ENCODE peak calls at places on chromosomes 11 and 22, in ten cellular contexts. J is EH, Q is SW 1271, A is lower leg skin, Y is NCI-H2081, O is sigmoid colon, V is NCI-H774, M is HEK293T, N is head of caudate nucleus, U is mucosa of gallbladder. X is an unnamed sample.

GRCh38 chr11:76629853-76630599 is 40.5 kb downstream of the LRRC32 start:
- DNase-seq in N (no peak), J (peak; percentile 64), V (no peak), O (peak; percentile 89), Y (no peak), Q (no peak), U (peak; percentile 67), M (no peak), A (peak; percentile 93), X (peak; percentile 90)

GRCh38 chr11:10454902-10455631 is at the start of gene AMPD3:
- DNase-seq in U (no peak), Q (no peak), N (no peak), A (no peak), O (peak; percentile 80), J (peak; percentile 94), Y (peak; percentile 91), V (peak; percentile 66), M (peak; percentile 30), X (no peak)

GRCh38 chr11:61011239-61011870 is 39.9 kb downstream of the CD6 start:
- DNase-seq in A (no peak), O (no peak), J (no peak), V (no peak), M (no peak), Y (no peak), Q (no peak), U (no peak), N (no peak), X (peak; percentile 30)

GRCh38 chr11:84089072-84090057 is 803.2 kb upstream of the CCDC90B start:
- DNase-seq in Q (no peak), M (no peak), O (no peak), J (no peak), V (peak; percentile 68), U (peak; percentile 34), N (peak; percentile 20), Y (peak; percentile 85), A (no peak), X (no peak)

GRCh38 chr11:109037856-109038780 is 373.2 kb downstream of the DDX10 start:
- DNase-seq in O (no peak), A (no peak), Q (no peak), M (no peak), J (peak; percentile 95), N (peak; percentile 18), U (no peak), Y (peak; percentile 17), V (no peak), X (peak; percentile 77)

GRCh38 chr22:50569041-50569459 is 6.3 kb upstream of the SYCE3 start:
- DNase-seq in N (no peak), Q (no peak), M (no peak), V (no peak), A (no peak), U (no peak), Y (no peak), J (no peak), O (peak; percentile 57), X (no peak)

GRCh38 chr11:316891-317291 is 3.1 kb downstream of the IFITM1 start:
- DNase-seq in A (no peak), Y (no peak), V (no peak), O (no peak), M (no peak), J (no peak), N (no peak), Q (no peak), U (no peak), X (no peak)

GRCh38 chr11:78535920-78536319 is 38.7 kb downstream of the NARS2 start:
- DNase-seq in M (no peak), Y (no peak), J (no peak), A (no peak), N (no peak), U (no peak), V (no peak), O (no peak), Q (no peak), X (peak; percentile 3)

GRCh38 chr11:115581871-115582639 is 77.8 kb upstream of the CADM1 start:
- DNase-seq in V (peak; percentile 72), Y (peak; percentile 59), M (peak; percentile 73), Q (no peak), U (no peak), N (no peak), O (no peak), J (peak; percentile 12), A (no peak), X (no peak)

GRCh38 chr11:11948242-11948947 is 60.0 kb downstream of the DKK3 start:
- DNase-seq in V (no peak), Q (no peak), A (no peak), J (no peak), O (no peak), Y (no peak), N (no peak), U (no peak), M (no peak), X (no peak)

GRCh38 chr22:45878901-45879551 is 97.9 kb downstream of the WNT7B start:
- DNase-seq in N (peak; percentile 15), O (peak; percentile 55), U (no peak), M (no peak), J (no peak), Q (no peak), Y (no peak), A (peak; percentile 81), V (no peak), X (no peak)

GRCh38 chr11:119352857-119353260 is 6.4 kb upstream of the MFRP start:
- DNase-seq in Y (peak; percentile 87), N (no peak), O (no peak), J (no peak), A (no peak), Q (no peak), V (peak; percentile 87), M (no peak), U (peak; percentile 68), X (peak; percentile 73)

GRCh38 chr22:22857607-22858558 is 29.7 kb upstream of the IGLL5 start:
- DNase-seq in V (no peak), O (no peak), N (no peak), M (no peak), J (no peak), U (no peak), Q (no peak), Y (no peak), A (no peak), X (no peak)

GRCh38 chr11:33507967-33508366 is 192.7 kb downstream of the C11orf91 start:
- DNase-seq in A (no peak), J (peak; percentile 67), V (no peak), O (no peak), U (no peak), M (peak; percentile 32), Y (no peak), Q (no peak), N (no peak), X (no peak)

GRCh38 chr11:11996321-11997174 is 11.9 kb downstream of the DKK3 start:
- DNase-seq in N (no peak), M (no peak), U (no peak), V (no peak), O (no peak), Y (no peak), J (no peak), A (peak; percentile 78), Q (no peak), X (no peak)

GRCh38 chr11:69638941-69639681 is 1.8 kb upstream of the CCND1 start:
- DNase-seq in U (peak; percentile 93), A (peak; percentile 98), Y (peak; percentile 55), O (peak; percentile 91), J (peak; percentile 96), N (peak; percentile 75), M (peak; percentile 82), Q (peak; percentile 94), V (no peak), X (peak; percentile 91)

GRCh38 chr11:62694455-62695167 is 5.3 kb upstream of the LRRN4CL start:
- DNase-seq in Y (peak; percentile 59), J (peak; percentile 81), N (peak; percentile 59), A (peak; percentile 96), M (peak; percentile 69), U (peak; percentile 77), Q (no peak), V (peak; percentile 58), O (peak; percentile 91), X (peak; percentile 59)

GRCh38 chr11:118610220-118610772 is 2.9 kb downstream of the PHLDB1 start:
- DNase-seq in O (peak; percentile 70), A (peak; percentile 86), Q (no peak), Y (no peak), U (no peak), M (no peak), J (no peak), V (no peak), N (no peak), X (no peak)

GRCh38 chr11:130434521-130435223 is 6.3 kb upstream of the ADAMTS8 start:
- DNase-seq in N (peak; percentile 81), A (peak; percentile 94), M (peak; percentile 69), O (peak; percentile 90), Q (peak; percentile 51), Y (peak; percentile 82), U (peak; percentile 75), V (peak; percentile 61), J (peak; percentile 85), X (peak; percentile 40)

GRCh38 chr22:18095101-18095805 is 15.4 kb upstream of the TUBA8 start:
- DNase-seq in U (no peak), N (no peak), V (no peak), M (no peak), O (no peak), J (peak; percentile 31), Q (no peak), Y (no peak), A (no peak), X (no peak)

GRCh38 chr22:49916851-49917250 is 1.4 kb downstream of the ALG12 start:
- DNase-seq in N (no peak), V (no peak), A (no peak), Y (no peak), J (no peak), O (no peak), Q (no peak), U (no peak), M (no peak), X (no peak)

GRCh38 chr11:114134870-114135269 is 75.4 kb downstream of the ZBTB16 start:
- DNase-seq in Y (no peak), Q (no peak), A (peak; percentile 68), U (no peak), J (peak; percentile 91), O (no peak), N (no peak), M (no peak), V (no peak), X (no peak)

GRCh38 chr11:68659158-68659921 is 25.0 kb upstream of the GAL start:
- DNase-seq in Q (no peak), Y (peak; percentile 99), V (peak; percentile 71), U (peak; percentile 52), N (peak; percentile 7), A (peak; percentile 90), J (peak; percentile 97), M (peak; percentile 30), O (peak; percentile 78), X (peak; percentile 65)

GRCh38 chr11:120388261-120388660 is 52.0 kb downstream of the ARHGEF12 start:
- DNase-seq in Y (no peak), Q (no peak), O (no peak), M (no peak), J (no peak), N (no peak), V (no peak), U (no peak), A (no peak), X (no peak)

X was measured in pulmonary artery endothelial cell.